ENCODE peak calls at places on chromosomes 16 and 17, in four cellular contexts. N is HT-29; R is activated CD4-positive, CD25-positive, alpha-beta regulatory T cell treated with anti-CD3 and anti-CD28 coated beads, Interleukin-2, amount 50 U/mL, for 72 hours; S is hypothalamus. P is an unnamed sample.

GRCh38 chr17:79034931-79035485 is 11.0 kb downstream of the C1QTNF1 start:
- DNase-seq in N (no peak), R (no peak), S (no peak), P (no peak)

GRCh38 chr16:8958344-8958808 is 5.3 kb downstream of the USP7 start:
- DNase-seq in N (no peak), R (no peak), S (peak; percentile 6), P (peak; percentile 64)

GRCh38 chr16:64278196-64278595 is 843.7 kb downstream of the CDH11 start:
- DNase-seq in N (no peak), R (no peak), S (no peak), P (peak; percentile 16)

GRCh38 chr17:28446716-28447395 is 26.6 kb upstream of the SLC13A2 start:
- DNase-seq in N (peak; percentile 15), R (no peak), S (no peak), P (no peak)

GRCh38 chr16:70758786-70759185 is 42.2 kb downstream of the VAC14 start:
- DNase-seq in N (no peak), R (no peak), S (no peak), P (no peak)

GRCh38 chr16:20001856-20002707 is 71.6 kb downstream of the GPR139 start:
- DNase-seq in N (no peak), R (no peak), S (no peak), P (no peak)

GRCh38 chr16:81711609-81712329 is 67.3 kb upstream of the PLCG2 start:
- DNase-seq in N (peak; percentile 61), R (no peak), S (no peak), P (peak; percentile 94)

GRCh38 chr17:2419526-2419925 is 18.7 kb upstream of the MNT start:
- DNase-seq in N (no peak), R (no peak), S (no peak), P (no peak)

P was measured in iris pigment epithelial cell.